ENCODE peak calls at places on chromosomes 13 and 19, in eight cellular contexts. Q is stimulated activated CD8-positive, alpha-beta memory T cell treated with anti-CD3 and anti-CD28 coated beads, Interleukin-2, amount 100 ng/mL, for 1 hour; X is GM04503; H is NCI-H345; Z is germinal center; F is chondrocyte; R is astrocyte; J is CD4-positive, alpha-beta memory T cell. L is an unnamed sample.

GRCh38 chr19:34276614-34277013 is 22.3 kb downstream of the GARRE1 start:
- DNase-seq in Q (no peak), X (no peak), H (peak; percentile 72), Z (peak; percentile 50), F (no peak), R (no peak), J (no peak), L (no peak)

GRCh38 chr19:1522838-1523237 is 1.0 kb upstream of the PLK5 start:
- DNase-seq in Q (no peak), X (no peak), H (no peak), Z (no peak), F (no peak), R (no peak), J (no peak), L (no peak)

GRCh38 chr19:41172297-41173164 is 20.5 kb upstream of the CYP2S1 start:
- DNase-seq in Q (no peak), X (no peak), H (no peak), Z (no peak), F (no peak), R (no peak), J (no peak), L (no peak)

GRCh38 chr19:17790059-17790780 is 4.7 kb upstream of the B3GNT3 start:
- DNase-seq in Q (no peak), X (no peak), H (no peak), Z (no peak), F (no peak), R (no peak), J (no peak), L (no peak)

GRCh38 chr19:48113190-48113917 is 2.7 kb upstream of the PLA2G4C start:
- DNase-seq in Q (no peak), X (no peak), H (no peak), Z (no peak), F (no peak), R (no peak), J (no peak), L (no peak)

GRCh38 chr19:39194832-39195542 is 1.8 kb upstream of the NCCRP1 start:
- DNase-seq in Q (no peak), X (no peak), H (peak; percentile 46), Z (no peak), F (no peak), R (no peak), J (no peak), L (no peak)

GRCh38 chr13:41254902-41255301 is 8.5 kb downstream of the MTRF1 start:
- DNase-seq in Q (no peak), X (no peak), H (no peak), Z (no peak), F (no peak), R (no peak), J (no peak), L (no peak)

GRCh38 chr13:42110410-42111155 is 62.1 kb downstream of the DGKH start:
- DNase-seq in Q (no peak), X (peak; percentile 39), H (peak; percentile 50), Z (peak; percentile 41), F (no peak), R (peak; percentile 58), J (peak; percentile 68), L (peak; percentile 27)

GRCh38 chr19:39246951-39247669 is 1.5 kb downstream of the IFNL4 start:
- DNase-seq in Q (no peak), X (no peak), H (peak; percentile 69), Z (peak; percentile 43), F (no peak), R (no peak), J (no peak), L (no peak)

GRCh38 chr19:53875602-53876340 is 6.2 kb upstream of the PRKCG start:
- DNase-seq in Q (no peak), X (no peak), H (no peak), Z (no peak), F (no peak), R (no peak), J (no peak), L (no peak)

GRCh38 chr13:37058801-37059135 is 720 bp downstream of the SUPT20H start:
- DNase-seq in Q (peak; percentile 1), X (no peak), H (peak; percentile 45), Z (peak; percentile 21), F (no peak), R (no peak), J (no peak), L (peak; percentile 4)

GRCh38 chr19:13103961-13104847 is 1.5 kb upstream of the LYL1 start:
- DNase-seq in Q (no peak), X (no peak), H (no peak), Z (peak; percentile 95), F (no peak), R (no peak), J (peak; percentile 63), L (no peak)

GRCh38 chr19:34428549-34429285 is 536 bp downstream of the UBA2 start:
- DNase-seq in Q (no peak), X (no peak), H (peak; percentile 68), Z (peak; percentile 27), F (no peak), R (peak; percentile 8), J (no peak), L (no peak)

GRCh38 chr19:37817180-37817911 is 38.0 kb upstream of the ZNF573 start:
- DNase-seq in Q (no peak), X (no peak), H (peak; percentile 85), Z (peak; percentile 68), F (no peak), R (peak; percentile 27), J (peak; percentile 37), L (no peak)

GRCh38 chr13:60584976-60585375 is 188.0 kb downstream of the TDRD3 start:
- DNase-seq in Q (no peak), X (no peak), H (no peak), Z (no peak), F (no peak), R (peak; percentile 35), J (no peak), L (no peak)

GRCh38 chr19:19120308-19121156 is 17.7 kb downstream of the TMEM161A start:
- DNase-seq in Q (no peak), X (no peak), H (no peak), Z (peak; percentile 30), F (no peak), R (peak; percentile 55), J (no peak), L (no peak)

GRCh38 chr19:4620675-4621074 is 18.6 kb upstream of the TNFAIP8L1 start:
- DNase-seq in Q (no peak), X (no peak), H (no peak), Z (no peak), F (no peak), R (no peak), J (no peak), L (no peak)

GRCh38 chr19:39163621-39164020 is 33.1 kb upstream of the NCCRP1 start:
- DNase-seq in Q (no peak), X (no peak), H (no peak), Z (no peak), F (no peak), R (no peak), J (no peak), L (no peak)

GRCh38 chr19:3983936-3984583 is 1.2 kb downstream of the EEF2 start:
- DNase-seq in Q (no peak), X (no peak), H (no peak), Z (peak; percentile 47), F (no peak), R (no peak), J (no peak), L (no peak)

GRCh38 chr19:13718733-13719132 is 45.6 kb upstream of the MRI1 start:
- DNase-seq in Q (no peak), X (peak; percentile 71), H (peak; percentile 88), Z (no peak), F (no peak), R (peak; percentile 49), J (no peak), L (no peak)

GRCh38 chr19:10389863-10390262 is 9.5 kb upstream of the TYK2 start:
- DNase-seq in Q (no peak), X (no peak), H (no peak), Z (no peak), F (no peak), R (no peak), J (no peak), L (no peak)

GRCh38 chr19:23318143-23318542 is 67.9 kb upstream of the ZNF724 start:
- DNase-seq in Q (no peak), X (no peak), H (no peak), Z (no peak), F (no peak), R (no peak), J (no peak), L (no peak)

GRCh38 chr19:41908724-41909464 is 19.4 kb downstream of the ERFL start:
- DNase-seq in Q (no peak), X (no peak), H (no peak), Z (no peak), F (peak; percentile 89), R (no peak), J (no peak), L (no peak)

GRCh38 chr19:18675779-18676178 is 7.7 kb upstream of the CRTC1 start:
- DNase-seq in Q (no peak), X (no peak), H (no peak), Z (peak; percentile 40), F (no peak), R (no peak), J (no peak), L (no peak)

GRCh38 chr19:49488863-49489537 is 1.6 kb downstream of the RPL13A start:
- DNase-seq in Q (no peak), X (no peak), H (no peak), Z (no peak), F (no peak), R (no peak), J (no peak), L (no peak)

GRCh38 chr19:40716655-40717324 is at the start of the genes COQ8B and ITPKC:
- DNase-seq in Q (peak; percentile 100), X (peak; percentile 85), H (peak; percentile 100), Z (peak; percentile 97), F (peak; percentile 100), R (peak; percentile 91), J (peak; percentile 99), L (peak; percentile 74)

GRCh38 chr13:95706356-95706755 is 29.4 kb downstream of the DNAJC3 start:
- DNase-seq in Q (no peak), X (no peak), H (no peak), Z (no peak), F (no peak), R (no peak), J (no peak), L (no peak)